ENCODE peak calls at places on chromosomes 1 and 21, in eight cellular contexts. One of them, this sample, is unnamed.

GRCh38 chr21:45972716-45973474 is 8.7 kb upstream of the COL6A1 start:
- DNase-seq in nephron progenitor cell: peak; percentile 55
- DNase-seq in H4: peak; percentile 60
- DNase-seq in H54: no peak
- DNase-seq in GM06990: no peak
- DNase-seq in mucosa of descending colon: peak; percentile 64
- DNase-seq in neural progenitor cell: peak; percentile 61
- DNase-seq in fibroblast of mammary gland: peak; percentile 96
- DNase-seq in this sample: peak; percentile 92

GRCh38 chr21:45366476-45366875 is 38.5 kb upstream of the COL18A1 start:
- DNase-seq in nephron progenitor cell: no peak
- DNase-seq in H4: no peak
- DNase-seq in H54: no peak
- DNase-seq in GM06990: no peak
- DNase-seq in mucosa of descending colon: peak; percentile 33
- DNase-seq in neural progenitor cell: no peak
- DNase-seq in fibroblast of mammary gland: no peak
- DNase-seq in this sample: no peak

GRCh38 chr1:43814401-43814800 is 107.1 kb downstream of the ST3GAL3 start:
- DNase-seq in nephron progenitor cell: no peak
- DNase-seq in H4: no peak
- DNase-seq in H54: no peak
- DNase-seq in GM06990: no peak
- DNase-seq in mucosa of descending colon: no peak
- DNase-seq in neural progenitor cell: no peak
- DNase-seq in fibroblast of mammary gland: no peak
- DNase-seq in this sample: no peak

GRCh38 chr1:197342044-197342565 is 74.1 kb downstream of the CRB1 start:
- DNase-seq in nephron progenitor cell: no peak
- DNase-seq in H4: no peak
- DNase-seq in H54: no peak
- DNase-seq in GM06990: no peak
- DNase-seq in mucosa of descending colon: no peak
- DNase-seq in neural progenitor cell: no peak
- DNase-seq in fibroblast of mammary gland: no peak
- DNase-seq in this sample: no peak

GRCh38 chr1:53286950-53287349 is 40.9 kb downstream of the LRP8 start:
- DNase-seq in nephron progenitor cell: peak; percentile 35
- DNase-seq in H4: no peak
- DNase-seq in H54: no peak
- DNase-seq in GM06990: no peak
- DNase-seq in mucosa of descending colon: no peak
- DNase-seq in neural progenitor cell: peak; percentile 72
- DNase-seq in fibroblast of mammary gland: no peak
- DNase-seq in this sample: no peak

GRCh38 chr1:226048886-226049285 is 13.6 kb upstream of the H3-3A start:
- DNase-seq in nephron progenitor cell: no peak
- DNase-seq in H4: no peak
- DNase-seq in H54: no peak
- DNase-seq in GM06990: no peak
- DNase-seq in mucosa of descending colon: no peak
- DNase-seq in neural progenitor cell: no peak
- DNase-seq in fibroblast of mammary gland: no peak
- DNase-seq in this sample: no peak

GRCh38 chr1:43358121-43358745 is 548 bp upstream of the CDC20 start:
- DNase-seq in nephron progenitor cell: no peak
- DNase-seq in H4: peak; percentile 42
- DNase-seq in H54: peak; percentile 35
- DNase-seq in GM06990: peak; percentile 19
- DNase-seq in mucosa of descending colon: no peak
- DNase-seq in neural progenitor cell: peak; percentile 75
- DNase-seq in fibroblast of mammary gland: peak; percentile 59
- DNase-seq in this sample: peak; percentile 32

GRCh38 chr1:27099904-27100796 is 54.8 kb downstream of the SLC9A1 start:
- DNase-seq in nephron progenitor cell: peak; percentile 40
- DNase-seq in H4: no peak
- DNase-seq in H54: peak; percentile 54
- DNase-seq in GM06990: no peak
- DNase-seq in mucosa of descending colon: peak; percentile 76
- DNase-seq in neural progenitor cell: peak; percentile 41
- DNase-seq in fibroblast of mammary gland: peak; percentile 78
- DNase-seq in this sample: peak; percentile 70

GRCh38 chr1:238621405-238621804 is 730.7 kb upstream of the ZP4 start:
- DNase-seq in nephron progenitor cell: no peak
- DNase-seq in H4: no peak
- DNase-seq in H54: no peak
- DNase-seq in GM06990: no peak
- DNase-seq in mucosa of descending colon: no peak
- DNase-seq in neural progenitor cell: no peak
- DNase-seq in fibroblast of mammary gland: no peak
- DNase-seq in this sample: no peak

GRCh38 chr21:35239811-35240219 is 190.7 kb upstream of the RUNX1 start:
- DNase-seq in nephron progenitor cell: peak; percentile 43
- DNase-seq in H4: no peak
- DNase-seq in H54: no peak
- DNase-seq in GM06990: no peak
- DNase-seq in mucosa of descending colon: no peak
- DNase-seq in neural progenitor cell: peak; percentile 41
- DNase-seq in fibroblast of mammary gland: peak; percentile 59
- DNase-seq in this sample: no peak

GRCh38 chr21:16942703-16943102 is 570.1 kb upstream of the CXADR start:
- DNase-seq in nephron progenitor cell: no peak
- DNase-seq in H4: peak; percentile 43
- DNase-seq in H54: no peak
- DNase-seq in GM06990: no peak
- DNase-seq in mucosa of descending colon: no peak
- DNase-seq in neural progenitor cell: peak; percentile 63
- DNase-seq in fibroblast of mammary gland: peak; percentile 45
- DNase-seq in this sample: no peak

GRCh38 chr1:10737268-10737624 is 59.2 kb downstream of the CASZ1 start:
- DNase-seq in nephron progenitor cell: no peak
- DNase-seq in H4: no peak
- DNase-seq in H54: no peak
- DNase-seq in GM06990: no peak
- DNase-seq in mucosa of descending colon: no peak
- DNase-seq in neural progenitor cell: no peak
- DNase-seq in fibroblast of mammary gland: no peak
- DNase-seq in this sample: no peak

GRCh38 chr1:234357831-234358230 is 15.4 kb upstream of the COA6 start:
- DNase-seq in nephron progenitor cell: no peak
- DNase-seq in H4: no peak
- DNase-seq in H54: no peak
- DNase-seq in GM06990: no peak
- DNase-seq in mucosa of descending colon: no peak
- DNase-seq in neural progenitor cell: no peak
- DNase-seq in fibroblast of mammary gland: no peak
- DNase-seq in this sample: no peak